ENCODE peak calls at places on chromosomes 3 and 15, in six cellular contexts. D is GM12865, X is RWPE1, T is endothelial cell, R is GM12864, A is WERI-Rb-1. P is an unnamed sample.
A peak's percentile ranks its signal among the peaks of the same experiment; 100 is the strongest.

GRCh38 chr3:157119369-157119951 is 40.5 kb downstream of the CCNL1 start:
- DNase-seq in D (no peak), X (no peak), T (no peak), R (no peak), A (no peak), P (peak; percentile 73)

GRCh38 chr15:89680282-89680873 is 1.2 kb upstream of the PLIN1 start:
- DNase-seq in D (no peak), X (no peak), T (no peak), R (no peak), A (no peak), P (no peak)

GRCh38 chr3:174710622-174711021 is 148.5 kb upstream of the NAALADL2 start:
- DNase-seq in D (no peak), X (no peak), T (no peak), R (no peak), A (no peak), P (no peak)

GRCh38 chr15:96285306-96285705 is 45.2 kb upstream of the NR2F2 start:
- DNase-seq in D (no peak), X (no peak), T (no peak), R (no peak), A (no peak), P (no peak)

GRCh38 chr3:172082269-172082668 is 42.9 kb downstream of the FNDC3B start:
- DNase-seq in D (no peak), X (no peak), T (no peak), R (no peak), A (no peak), P (no peak)

GRCh38 chr3:134378818-134379217 is 4.6 kb upstream of the AMOTL2 start:
- DNase-seq in D (peak; percentile 20), X (no peak), T (no peak), R (no peak), A (no peak), P (peak; percentile 37)

GRCh38 chr3:72123908-72124441 is 339.0 kb upstream of the PROK2 start:
- DNase-seq in D (peak; percentile 80), X (peak; percentile 86), T (no peak), R (no peak), A (no peak), P (peak; percentile 29)

GRCh38 chr3:192831801-192832347 is 85.8 kb downstream of the MB21D2 start:
- DNase-seq in D (no peak), X (no peak), T (no peak), R (no peak), A (no peak), P (no peak)

GRCh38 chr3:128965818-128966217 is 28.1 kb downstream of the CFAP92 start:
- DNase-seq in D (no peak), X (peak; percentile 25), T (no peak), R (no peak), A (no peak), P (no peak)

GRCh38 chr3:39191103-39191502 is 1.3 kb downstream of the XIRP1 start:
- DNase-seq in D (no peak), X (no peak), T (no peak), R (no peak), A (no peak), P (no peak)
- TF ChIP-seq CTCF in D (no peak), X (no peak), T (no peak), R (peak; percentile 9), A (peak; percentile 12), P (no peak)

GRCh38 chr3:196947860-196948441 is 5.6 kb upstream of the NCBP2 start:
- DNase-seq in D (no peak), X (no peak), T (no peak), R (no peak), A (no peak), P (no peak)

GRCh38 chr3:196948442-196949365 is 6.4 kb upstream of the NCBP2 start:
- DNase-seq in D (no peak), X (no peak), T (no peak), R (no peak), A (peak; percentile 56), P (no peak)

GRCh38 chr3:196951371-196951770 is 9.0 kb upstream of the NCBP2 start:
- DNase-seq in D (no peak), X (no peak), T (no peak), R (no peak), A (no peak), P (no peak)

GRCh38 chr3:196949750-196950149 is 7.4 kb upstream of the NCBP2 start:
- DNase-seq in D (no peak), X (no peak), T (no peak), R (no peak), A (no peak), P (no peak)

DNA sequence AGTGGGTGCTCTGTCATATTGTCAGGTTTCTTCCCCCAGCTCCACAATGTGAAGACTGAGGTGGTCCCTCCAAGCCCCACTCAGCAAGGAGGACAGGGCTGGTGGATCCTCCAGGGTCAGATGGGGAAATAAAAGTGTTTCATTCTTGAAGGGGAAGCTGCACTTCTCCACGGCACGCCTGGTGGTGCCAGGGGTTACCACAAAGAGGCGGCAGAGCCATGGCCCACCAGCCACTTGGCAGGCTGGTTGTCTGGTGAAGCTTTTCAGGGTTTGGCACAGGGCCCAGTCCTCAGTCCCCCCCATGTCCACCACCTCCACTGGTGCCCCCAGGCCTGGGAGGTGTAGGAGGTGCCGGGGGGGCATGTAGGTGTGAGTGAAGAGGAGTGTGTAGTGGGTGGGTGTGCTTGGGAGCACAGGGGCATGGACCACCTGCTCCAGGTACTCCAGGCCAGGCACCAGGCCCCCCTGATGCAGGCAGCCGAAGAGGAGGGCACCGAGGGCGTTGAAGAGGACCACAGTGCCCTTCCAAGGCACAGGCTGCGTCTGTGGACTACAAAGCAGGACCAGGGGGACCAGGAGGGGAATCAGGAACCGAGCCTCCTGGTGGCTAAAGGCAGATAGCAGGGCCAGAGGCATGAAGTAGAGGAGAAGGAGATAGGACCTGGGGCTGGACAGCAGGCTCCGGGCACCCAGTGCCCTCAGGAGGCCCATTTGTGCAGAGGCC is 5.0 kb upstream of the NCBP2 start:
- DNase-seq in D (no peak), X (no peak), T (no peak), R (no peak), A (no peak), P (no peak)
- TF ChIP-seq CTCF in D (peak; percentile 6), X (no peak), T (no peak), R (peak; percentile 20), A (peak; percentile 10), P (no peak)

DNA sequence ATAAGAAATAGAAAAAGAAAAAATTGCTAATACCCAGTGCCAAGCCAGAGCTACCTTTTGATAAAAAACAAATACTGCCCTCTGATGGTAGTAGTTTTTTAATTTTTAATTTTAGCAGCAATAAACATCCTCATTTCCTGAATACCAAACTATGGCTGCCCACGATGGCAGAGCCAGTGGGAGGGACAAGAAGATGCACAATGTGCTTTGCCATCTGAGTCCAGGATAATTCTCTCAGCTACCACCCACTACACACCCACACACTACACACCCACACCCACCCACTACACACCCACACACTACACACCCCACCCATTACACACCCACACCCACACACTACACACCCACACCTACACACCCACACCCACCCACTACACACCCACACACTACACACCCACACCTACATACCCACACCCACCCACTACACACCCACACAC is 17.8 kb downstream of the CEP19 start:
- DNase-seq in D (no peak), X (peak; percentile 26), T (no peak), R (no peak), A (no peak), P (peak; percentile 39)
- TF ChIP-seq CTCF in D (no peak), X (no peak), T (no peak), R (no peak), A (no peak), P (peak; percentile 37)

GRCh38 chr3:119352863-119353527 is 58.8 kb downstream of the ARHGAP31 start:
- DNase-seq in D (peak; percentile 61), X (no peak), T (no peak), R (peak; percentile 37), A (no peak), P (peak; percentile 23)
- TF ChIP-seq CTCF in D (peak; percentile 11), X (no peak), T (no peak), R (peak; percentile 33), A (peak; percentile 7), P (peak; percentile 42)

GRCh38 chr15:98403569-98403968 is 244.8 kb upstream of the IGF1R start:
- DNase-seq in D (no peak), X (no peak), T (no peak), R (no peak), A (no peak), P (no peak)
- TF ChIP-seq CTCF in D (no peak), X (no peak), T (no peak), R (no peak), A (no peak), P (no peak)

GRCh38 chr3:136250862-136251460 is 821 bp downstream of the PCCB start:
- DNase-seq in D (peak; percentile 84), X (no peak), T (peak; percentile 6), R (no peak), A (peak; percentile 82), P (peak; percentile 31)
- TF ChIP-seq CTCF in D (peak; percentile 30), X (no peak), T (no peak), R (peak; percentile 18), A (peak; percentile 48), P (no peak)

GRCh38 chr15:88115529-88116152 is 140.9 kb downstream of the NTRK3 start:
- DNase-seq in D (no peak), X (no peak), T (no peak), R (no peak), A (no peak), P (no peak)
- TF ChIP-seq CTCF in D (no peak), X (no peak), T (no peak), R (no peak), A (no peak), P (no peak)

DNA sequence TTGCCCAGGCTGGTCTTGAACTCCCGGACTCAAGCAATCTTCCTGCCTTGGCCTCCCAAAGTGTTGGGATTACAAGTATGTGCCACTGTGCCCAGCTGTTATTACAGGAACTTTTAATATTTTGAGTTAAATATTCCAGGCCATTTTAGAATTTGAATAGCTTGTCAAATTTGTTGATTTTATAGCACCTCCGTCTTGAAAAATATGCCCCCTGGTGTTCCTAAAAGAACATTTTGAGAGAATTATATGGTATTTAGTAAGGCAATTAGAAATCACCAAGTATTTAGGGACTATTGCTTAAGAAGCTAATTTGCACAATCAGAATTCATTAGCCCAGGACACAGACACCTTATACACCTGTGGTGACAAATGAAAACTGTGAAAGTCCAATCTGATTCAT is 23.7 kb downstream of the PDE8A start:
- DNase-seq in D (no peak), X (no peak), T (no peak), R (no peak), A (no peak), P (no peak)
- TF ChIP-seq CTCF in D (no peak), X (no peak), T (peak; percentile 30), R (no peak), A (no peak), P (no peak)

GRCh38 chr3:143974877-143975238 is 3.2 kb downstream of the DIPK2A start:
- DNase-seq in D (no peak), X (peak; percentile 3), T (no peak), R (no peak), A (no peak), P (no peak)

GRCh38 chr3:143974181-143974876 is 2.7 kb downstream of the DIPK2A start:
- DNase-seq in D (no peak), X (peak; percentile 1), T (no peak), R (no peak), A (no peak), P (no peak)

GRCh38 chr3:143972155-143972494 is 502 bp downstream of the DIPK2A start:
- DNase-seq in D (no peak), X (no peak), T (peak; percentile 66), R (no peak), A (no peak), P (no peak)

GRCh38 chr3:143972495-143973351 is 1.1 kb downstream of the DIPK2A start:
- DNase-seq in D (peak; percentile 93), X (peak; percentile 73), T (peak; percentile 70), R (peak; percentile 75), A (peak; percentile 63), P (peak; percentile 79)

GRCh38 chr3:143973352-143974021 is 1.9 kb downstream of the DIPK2A start:
- DNase-seq in D (peak; percentile 13), X (peak; percentile 17), T (no peak), R (no peak), A (peak; percentile 41), P (no peak)
- TF ChIP-seq CTCF in D (no peak), X (peak; percentile 1), T (no peak), R (no peak), A (no peak), P (peak; percentile 10)

P was measured in activated CD8-positive, alpha-beta T cell treated with anti-CD3 and anti-CD28 coated beads for 36 hours.